ENCODE peak calls at places on chromosomes 3 and 15, in eight cellular contexts. H, P, Y, B, U, G, S and L are unnamed samples. For H3K4me1, the result is how much of the 10 kb centered on the place peaks cover.

GRCh38 chr3:53821631-53822068 is 24.6 kb downstream of the CHDH start:
- DNase-seq in G (no peak), S (peak), U (no peak), Y (no peak), P (no peak), H (peak), B (peak), L (peak)

GRCh38 chr3:11560746-11561145 is 83.0 kb downstream of the VGLL4 start:
- DNase-seq in G (no peak), H (no peak), U (no peak), B (peak), P (no peak), Y (no peak), S (no peak), L (no peak)

GRCh38 chr15:90812881-90813280 is 55.5 kb upstream of the FURIN start:
- DNase-seq in G (no peak), Y (peak), P (no peak), S (no peak), U (no peak), H (no peak), B (no peak), L (no peak)

GRCh38 chr15:50280271-50280670 is 14.7 kb upstream of the HDC start:
- DNase-seq in H (peak), G (no peak), Y (no peak), U (no peak), S (no peak), B (no peak), P (no peak), L (no peak)

GRCh38 chr3:31777092-31777491 is 204.0 kb downstream of the OSBPL10 start:
- DNase-seq in Y (no peak), P (no peak), G (no peak), U (no peak), H (peak), B (no peak), S (no peak), L (no peak)

GRCh38 chr3:186985713-186986364 is 55.5 kb downstream of the ST6GAL1 start:
- DNase-seq in S (no peak), H (no peak), Y (no peak), G (no peak), P (peak), U (no peak), B (no peak), L (no peak)

GRCh38 chr15:80404719-80405553 is 754 bp downstream of the ARNT2 start:
- DNase-seq in U (no peak), P (peak), G (no peak), Y (no peak), H (no peak), B (peak), S (no peak), L (no peak)

GRCh38 chr3:149163066-149163465 is 33.6 kb downstream of the HPS3 start:
- DNase-seq in H (no peak), S (no peak), G (no peak), B (no peak), U (no peak), Y (no peak), P (no peak), L (no peak)

GRCh38 chr3:43632269-43632733 is 10.5 kb upstream of the ANO10 start:
- DNase-seq in G (no peak), S (no peak), P (peak), B (no peak), Y (no peak), H (peak), U (no peak), L (no peak)

GRCh38 chr3:14248849-14249523 is 70.4 kb downstream of the LSM3 start:
- DNase-seq in G (no peak), P (no peak), S (no peak), U (no peak), Y (no peak), H (no peak), B (no peak), L (no peak)

GRCh38 chr3:35487396-35487795 is 151.9 kb upstream of the ARPP21 start:
- DNase-seq in Y (no peak), P (no peak), S (no peak), H (no peak), G (no peak), U (no peak), B (no peak), L (no peak)

GRCh38 chr3:124246949-124247348 is 255.0 kb upstream of the ROPN1 start:
- DNase-seq in H (no peak), G (no peak), P (peak), B (no peak), U (no peak), S (no peak), Y (no peak), L (no peak)

GRCh38 chr15:96337354-96337990 is 7.0 kb downstream of the NR2F2 start:
- DNase-seq in Y (no peak), U (no peak), S (no peak), H (no peak), P (no peak), G (no peak), B (no peak), L (no peak)

GRCh38 chr3:130834476-130834875 is 59.4 kb upstream of the ATP2C1 start:
- DNase-seq in Y (no peak), B (no peak), S (no peak), G (no peak), P (no peak), U (no peak), H (peak), L (no peak)

GRCh38 chr3:43213631-43214030 is 72.7 kb upstream of the SNRK start:
- DNase-seq in H (peak), Y (no peak), P (no peak), U (no peak), S (no peak), G (no peak), B (no peak), L (no peak)

GRCh38 chr15:37015476-37015875 is 84.9 kb downstream of the MEIS2 start:
- DNase-seq in U (no peak), Y (no peak), H (no peak), P (peak), G (no peak), S (no peak), B (no peak), L (no peak)

GRCh38 chr15:60744826-60745225 is 265.9 kb upstream of the ICE2 start:
- DNase-seq in Y (no peak), H (no peak), P (no peak), S (no peak), U (peak), B (no peak), G (no peak), L (peak)

GRCh38 chr3:66425032-66425431 is 75.8 kb downstream of the LRIG1 start:
- DNase-seq in U (no peak), S (no peak), G (no peak), B (peak), Y (no peak), P (no peak), H (no peak), L (peak)

GRCh38 chr3:9398715-9399708 is 1.6 kb downstream of the SETD5 start:
- DNase-seq in Y (peak), G (peak), H (peak), B (no peak), S (no peak), P (peak), U (no peak), L (no peak)

GRCh38 chr3:62873672-62874397 is 1.4 kb downstream of the CADPS start:
- DNase-seq in B (no peak), Y (no peak), H (no peak), S (no peak), U (peak), G (no peak), P (peak), L (no peak)

GRCh38 chr3:74470313-74470712 is 144.1 kb downstream of the CNTN3 start:
- DNase-seq in P (no peak), Y (no peak), B (no peak), S (no peak), H (no peak), U (no peak), G (no peak), L (no peak)

GRCh38 chr3:78818161-78818985 is 949.4 kb downstream of the ROBO1 start:
- DNase-seq in Y (peak), H (no peak), U (no peak), G (no peak), S (no peak), P (no peak), B (no peak), L (no peak)

GRCh38 chr3:101643009-101643844 is 33.7 kb downstream of the ZBTB11 start:
- DNase-seq in P (no peak), Y (no peak), B (no peak), H (no peak), G (no peak), S (no peak), U (no peak), L (no peak)

GRCh38 chr3:19559724-19560442 is 374.1 kb downstream of the EFHB start:
- DNase-seq in P (no peak), G (no peak), H (no peak), B (no peak), U (no peak), Y (no peak), S (no peak), L (no peak)

GRCh38 chr3:42229942-42230688 is 35.9 kb downstream of the CCK start:
- DNase-seq in B (no peak), H (peak), S (no peak), G (no peak), U (no peak), Y (no peak), P (peak), L (no peak)

GRCh38 chr3:187974857-187975257 is 179.1 kb upstream of the LPP start:
- DNase-seq in P (peak), B (no peak), Y (no peak), G (no peak), H (no peak), S (no peak), U (no peak), L (no peak)

GRCh38 chr3:100782906-100783305 is 73.6 kb downstream of the TFG start:
- DNase-seq in Y (no peak), B (no peak), H (no peak), S (no peak), P (no peak), U (no peak), G (no peak), L (no peak)

GRCh38 chr3:58924581-58924980 is 125.2 kb downstream of the CFAP20DC start:
- DNase-seq in Y (no peak), P (no peak), S (no peak), B (no peak), G (no peak), U (no peak), H (peak), L (no peak)

DNA sequence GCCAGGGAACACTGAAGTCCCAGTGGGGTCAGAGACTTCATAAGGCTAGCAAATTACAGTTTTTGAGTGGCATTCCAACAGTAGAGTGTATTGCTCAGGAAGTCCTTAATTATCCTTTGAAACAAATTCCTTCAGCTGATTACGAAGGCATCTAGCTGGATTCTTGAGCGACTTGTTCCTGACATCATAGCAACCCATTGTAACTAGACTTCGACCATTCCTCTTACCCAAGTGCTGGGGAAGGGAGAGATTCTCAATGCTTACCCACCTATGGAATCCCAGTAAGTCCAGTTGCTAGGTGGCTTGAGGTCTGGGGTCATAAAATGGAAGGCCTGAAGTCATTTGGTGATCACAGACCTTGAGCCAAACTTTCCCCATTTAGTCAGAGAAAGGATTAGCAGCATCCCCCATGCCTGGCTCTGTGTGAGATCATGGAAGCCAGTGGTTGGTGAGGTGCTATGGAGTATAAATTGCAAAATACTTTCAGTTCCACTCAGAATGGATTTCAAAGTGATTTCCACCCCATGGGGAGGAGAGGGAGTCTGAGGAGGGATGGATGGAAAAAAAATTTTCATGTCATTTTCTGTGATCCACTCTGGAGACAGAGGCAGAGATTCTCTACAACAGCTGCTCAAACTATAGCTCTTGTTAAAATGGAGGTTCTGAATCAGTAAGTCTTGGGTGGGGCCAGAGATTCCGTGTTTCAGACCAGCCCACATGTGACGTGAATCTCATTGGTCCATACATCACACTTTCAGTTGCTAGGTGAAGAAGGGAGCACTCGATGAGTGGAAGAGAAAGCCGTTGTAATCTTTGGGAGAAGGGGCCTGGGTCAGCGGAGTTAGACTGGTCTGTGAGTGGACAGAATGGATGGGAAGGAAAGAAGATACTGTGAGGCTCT is 45.7 kb downstream of the CD86 start:
- DNase-seq in U (no peak), H (no peak), B (no peak), G (peak), P (peak), Y (no peak), S (no peak), L (no peak)
- H3K4me1 ChIP-seq in U (under half), H (under half), B (under half), G (under half), P (under half), Y (under half), S (under half), L (under half)

DNA sequence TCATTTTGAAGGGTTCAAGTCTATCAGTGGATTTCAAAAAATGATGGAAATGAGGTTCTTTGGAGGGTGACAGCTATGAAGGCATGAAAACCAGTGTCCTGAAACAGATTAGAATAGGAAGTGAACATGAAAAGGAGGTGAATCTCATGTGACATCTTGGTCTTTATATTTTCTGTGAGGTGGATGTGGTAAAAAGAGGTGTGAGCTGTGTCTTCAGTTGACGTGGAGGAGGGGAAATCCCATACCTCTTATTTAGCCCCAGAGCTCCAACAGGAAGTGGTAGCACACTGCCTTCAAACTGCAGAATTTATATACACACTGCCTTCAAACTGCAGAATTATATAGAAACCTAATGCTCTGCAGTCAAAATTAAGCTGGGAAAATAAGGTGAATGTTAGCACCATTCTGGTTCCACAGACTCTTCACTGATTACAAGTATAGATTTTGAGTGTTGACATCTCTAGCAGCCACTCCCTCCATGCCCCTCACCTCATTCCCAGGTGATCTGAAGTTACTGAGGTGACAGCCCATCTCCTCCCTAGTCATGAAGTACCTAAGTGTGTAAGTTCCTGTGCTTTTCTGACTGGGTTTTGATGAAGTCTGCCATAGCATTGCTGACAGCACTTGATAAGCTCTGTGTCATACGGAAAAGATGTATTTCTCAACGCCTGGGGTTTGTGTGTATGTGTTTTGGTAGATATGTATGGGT is 2.6 kb downstream of the RAB8B start:
- DNase-seq in H (no peak), S (no peak), G (peak), B (no peak), Y (no peak), U (no peak), P (no peak), L (no peak)
- H3K4me3 ChIP-seq in H (no peak), S (peak), G (peak), B (peak), Y (no peak), U (no peak), P (no peak), L (no peak)

GRCh38 chr3:127217594-127218456 is 24.9 kb downstream of the PRR23E start:
- DNase-seq in B (no peak), P (no peak), Y (no peak), U (no peak), G (no peak), S (no peak), H (peak), L (no peak)
- H3K4me1 ChIP-seq in B (under half), P (under half), Y (under half), U (under half), G (under half), S (under half), H (under half), L (under half)

GRCh38 chr15:66841953-66842681 is 140.1 kb downstream of the SMAD6 start:
- DNase-seq in S (peak), Y (peak), U (peak), B (peak), H (peak), P (no peak), G (no peak), L (peak)
- H3K4me3 ChIP-seq in S (peak), Y (peak), U (peak), B (peak), H (peak), P (peak), G (no peak), L (peak)

GRCh38 chr15:85788796-85789495 is 5.8 kb downstream of the KLHL25 start:
- DNase-seq in G (no peak), P (no peak), Y (peak), B (no peak), U (no peak), H (no peak), S (peak), L (no peak)
- H3K4me1 ChIP-seq in G (under half), P (under half), Y (under half), B (under half), U (under half), H (under half), S (under half), L (under half)

GRCh38 chr3:99635348-99635747 is 3.0 kb upstream of the COL8A1 start:
- DNase-seq in B (no peak), Y (no peak), P (no peak), H (no peak), S (no peak), U (no peak), G (no peak), L (no peak)
- H3K4me3 ChIP-seq in B (peak), Y (no peak), P (no peak), H (no peak), S (no peak), U (no peak), G (no peak), L (no peak)

DNA sequence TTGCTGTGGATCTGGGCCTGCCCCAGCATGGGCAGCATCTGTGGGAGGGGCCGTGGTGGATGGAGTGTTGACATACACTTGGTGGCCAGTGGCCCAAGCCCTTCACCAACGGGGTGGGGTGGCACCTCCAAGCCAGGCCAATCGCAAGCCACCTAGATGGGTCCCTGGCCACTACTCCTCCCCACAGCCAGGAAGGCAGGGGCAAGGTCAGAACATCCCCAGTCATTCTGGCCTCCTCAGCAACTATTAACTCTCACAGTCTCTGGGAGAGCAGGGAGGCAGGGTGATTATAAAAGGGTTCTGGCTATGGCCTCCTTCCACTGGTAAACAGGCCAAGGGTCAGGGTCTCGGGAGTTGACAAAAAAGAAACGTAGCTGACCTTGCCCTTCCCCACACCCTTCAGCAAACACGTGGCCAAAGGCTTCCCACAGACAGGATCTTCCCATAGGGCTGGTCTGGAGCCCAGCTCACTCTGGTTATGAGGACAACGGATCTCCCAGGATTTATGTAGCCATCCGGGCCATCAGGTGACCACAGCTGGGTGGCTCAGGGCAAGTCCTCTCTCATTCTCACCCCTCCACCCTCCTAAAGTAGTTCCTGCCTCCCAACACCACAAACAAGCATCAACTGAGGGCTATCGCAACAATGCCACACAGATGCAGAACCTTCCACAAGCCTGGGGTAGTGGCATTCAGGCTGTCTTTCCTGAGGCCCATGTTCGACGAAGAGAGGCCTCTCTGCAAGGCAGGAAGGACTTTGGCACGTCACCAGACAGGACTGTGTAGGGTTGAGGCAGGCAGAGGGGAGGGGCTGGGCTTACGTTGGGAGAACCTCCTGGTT is 18.9 kb downstream of the TLE3 start:
- DNase-seq in G (no peak), U (no peak), Y (no peak), P (no peak), H (no peak), S (peak), B (no peak), L (no peak)
- H3K4me1 ChIP-seq in G (under half), U (under half), Y (under half), P (under half), H (under half), S (under half), B (under half), L (under half)

DNA sequence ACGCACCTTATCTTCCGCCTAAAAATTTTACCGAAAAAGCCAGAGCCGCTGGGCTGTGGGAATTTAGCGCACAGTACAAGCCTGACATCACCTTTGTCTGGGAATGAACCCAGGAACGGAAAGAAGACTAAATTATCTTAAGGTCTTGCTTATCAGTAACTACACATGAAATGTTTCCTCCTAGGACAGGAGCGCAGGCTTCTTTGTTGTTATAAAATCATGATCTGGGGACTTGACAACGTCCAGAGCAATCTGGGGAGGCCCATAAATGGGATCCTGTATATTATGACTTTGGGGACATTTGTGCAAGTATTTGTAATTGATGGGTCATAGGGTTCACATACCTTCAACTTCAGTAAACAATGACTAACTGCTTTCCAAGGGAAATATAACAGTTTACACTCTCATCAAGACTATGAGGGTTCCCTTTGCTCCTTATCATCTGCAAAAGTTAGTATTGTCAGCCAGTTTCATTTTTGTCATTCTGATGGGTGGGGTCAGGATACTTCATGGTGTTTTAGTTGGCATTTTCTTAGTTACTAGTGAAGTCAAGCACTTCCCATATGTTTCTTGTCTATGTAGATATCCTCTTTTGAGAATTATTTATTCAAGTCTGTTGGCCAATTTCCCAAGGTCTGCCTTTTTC is 213.9 kb upstream of the PFN2 start:
- DNase-seq in G (no peak), P (no peak), U (no peak), H (peak), S (no peak), B (no peak), Y (no peak), L (no peak)
- H3K4me3 ChIP-seq in G (no peak), P (peak), U (no peak), H (no peak), S (peak), B (peak), Y (no peak), L (no peak)